ENCODE peak calls at places on chromosomes 1 and 21, in eight cellular contexts. Y is CD8-positive, alpha-beta T cell; E is cardiac fibroblast; T is upper lobe of right lung; D is AG10803; A is WTC11; K is psoas muscle; M is fibroblast of lung. Z is an unnamed sample.

GRCh38 chr1:167987174-167987573 is 50.3 kb upstream of the MPC2 start:
- DNase-seq in Y (no peak), E (peak; percentile 38), T (no peak), D (no peak), A (no peak), K (no peak), M (no peak), Z (no peak)

GRCh38 chr1:147598631-147599361 is 57.5 kb downstream of the BCL9 start:
- DNase-seq in Y (peak; percentile 32), E (peak; percentile 20), T (no peak), D (no peak), A (peak; percentile 63), K (peak; percentile 56), M (no peak), Z (no peak)

GRCh38 chr21:46413365-46413696 is 45.4 kb upstream of the DIP2A start:
- DNase-seq in Y (no peak), E (no peak), T (no peak), D (no peak), A (no peak), K (no peak), M (no peak), Z (no peak)

GRCh38 chr1:207060596-207060995 is 7.5 kb downstream of the PFKFB2 start:
- DNase-seq in Y (no peak), E (no peak), T (no peak), D (no peak), A (no peak), K (no peak), M (no peak), Z (no peak)

GRCh38 chr1:72230746-72231145 is 51.6 kb downstream of the NEGR1 start:
- DNase-seq in Y (no peak), E (peak; percentile 59), T (no peak), D (peak; percentile 10), A (no peak), K (no peak), M (peak; percentile 3), Z (no peak)

GRCh38 chr1:180586671-180587155 is 27.9 kb downstream of the OVAAL start:
- DNase-seq in Y (no peak), E (peak; percentile 90), T (no peak), D (peak; percentile 74), A (no peak), K (no peak), M (peak; percentile 15), Z (no peak)

GRCh38 chr1:15950302-15950701 is 25.6 kb downstream of the ZBTB17 start:
- DNase-seq in Y (no peak), E (no peak), T (no peak), D (no peak), A (no peak), K (no peak), M (no peak), Z (no peak)

GRCh38 chr1:32413507-32414185 is 19.4 kb upstream of the BSDC1 start:
- DNase-seq in Y (peak; percentile 79), E (peak; percentile 83), T (no peak), D (peak; percentile 71), A (peak; percentile 60), K (no peak), M (peak; percentile 71), Z (peak; percentile 16)

GRCh38 chr1:153532161-153532560 is 3.6 kb downstream of the S100A6 start:
- DNase-seq in Y (peak; percentile 45), E (no peak), T (peak; percentile 6), D (no peak), A (no peak), K (no peak), M (no peak), Z (no peak)

GRCh38 chr1:231359113-231359512 is 21.0 kb downstream of the SPRTN start:
- DNase-seq in Y (no peak), E (peak; percentile 98), T (no peak), D (peak; percentile 95), A (no peak), K (peak; percentile 58), M (peak; percentile 91), Z (peak; percentile 57)

GRCh38 chr1:224922404-224923164 is 6.9 kb upstream of the DNAH14 start:
- DNase-seq in Y (no peak), E (peak; percentile 54), T (no peak), D (peak; percentile 37), A (no peak), K (no peak), M (peak; percentile 41), Z (peak; percentile 3)

GRCh38 chr1:78649628-78650027 is at the start of gene IFI44:
- DNase-seq in Y (peak; percentile 72), E (peak; percentile 90), T (peak; percentile 79), D (peak; percentile 78), A (no peak), K (peak; percentile 70), M (peak; percentile 90), Z (peak; percentile 49)

GRCh38 chr1:173467426-173467825 is 9.7 kb upstream of the PRDX6 start:
- DNase-seq in Y (no peak), E (peak; percentile 59), T (no peak), D (no peak), A (no peak), K (no peak), M (no peak), Z (no peak)

GRCh38 chr1:1899967-1900327 is 9.1 kb upstream of the GNB1 start:
- DNase-seq in Y (no peak), E (no peak), T (no peak), D (no peak), A (no peak), K (no peak), M (no peak), Z (no peak)

GRCh38 chr1:1901641-1902294 is 10.9 kb upstream of the GNB1 start:
- DNase-seq in Y (no peak), E (no peak), T (no peak), D (no peak), A (no peak), K (no peak), M (no peak), Z (no peak)

GRCh38 chr1:1900883-1901640 is 10.2 kb upstream of the GNB1 start:
- DNase-seq in Y (no peak), E (no peak), T (no peak), D (no peak), A (no peak), K (no peak), M (no peak), Z (no peak)

GRCh38 chr1:1898246-1898933 is 7.5 kb upstream of the GNB1 start:
- DNase-seq in Y (no peak), E (no peak), T (no peak), D (no peak), A (no peak), K (no peak), M (no peak), Z (no peak)

DNA sequence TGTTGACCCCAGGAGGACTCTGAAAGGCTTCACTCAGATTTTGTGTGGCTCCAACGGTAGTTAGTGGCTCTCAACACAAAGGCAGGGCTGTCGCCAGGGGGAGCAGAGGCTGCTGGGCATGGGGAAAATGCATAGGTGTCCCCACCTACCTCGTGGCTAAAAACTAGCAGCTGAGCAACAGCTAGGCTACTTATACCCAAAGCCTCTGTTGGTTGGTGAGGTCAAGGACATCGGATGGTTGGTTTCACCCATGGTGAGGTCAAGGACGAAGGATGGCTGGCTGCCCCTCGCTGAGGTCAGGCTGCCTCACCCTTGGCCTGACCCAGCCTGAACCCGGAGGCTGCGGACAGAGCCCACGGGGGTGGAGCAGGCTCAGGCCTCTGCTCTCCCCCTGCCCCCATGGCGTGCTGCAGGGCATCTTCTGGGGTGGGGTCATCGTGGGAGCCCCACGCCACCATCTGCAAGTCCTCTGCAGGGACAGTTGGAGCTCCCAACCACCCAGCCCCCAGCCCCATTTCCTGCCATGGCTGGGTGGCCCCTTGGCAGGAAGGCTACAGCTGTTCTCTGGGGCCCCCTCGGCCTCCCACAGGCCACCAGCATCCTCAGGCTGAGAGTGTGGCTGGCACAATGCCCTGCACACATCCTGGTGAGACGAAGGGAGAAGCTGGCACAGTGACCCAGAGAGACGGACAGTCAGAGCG is 8.5 kb upstream of the GNB1 start:
- DNase-seq in Y (peak; percentile 28), E (no peak), T (no peak), D (no peak), A (no peak), K (no peak), M (no peak), Z (no peak)
- TF ChIP-seq CTCF in Y (no peak), E (no peak), T (no peak), D (no peak), A (no peak), K (no peak), M (no peak), Z (no peak)

DNA sequence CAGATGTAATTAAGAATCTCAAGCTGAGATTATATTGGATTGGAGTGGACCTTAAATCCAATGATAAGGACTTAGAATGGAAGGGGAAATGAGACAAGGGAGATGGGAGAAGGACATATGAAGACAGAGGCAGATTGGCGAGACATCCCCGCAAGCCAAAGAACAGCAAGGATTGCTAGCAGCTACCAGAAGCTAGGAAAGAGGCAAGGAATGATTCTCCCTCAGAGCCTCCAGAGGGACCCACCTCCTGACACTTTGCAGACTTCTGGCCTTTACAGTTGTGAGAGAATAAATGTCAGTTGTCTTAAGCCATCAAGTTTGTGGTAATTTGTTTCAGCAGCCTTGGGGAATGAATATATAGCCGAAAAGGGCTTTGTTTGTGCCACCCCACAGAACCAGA is 20.7 kb downstream of the METTL13 start:
- DNase-seq in Y (no peak), E (no peak), T (no peak), D (no peak), A (no peak), K (no peak), M (no peak), Z (no peak)
- TF ChIP-seq CTCF in Y (no peak), E (no peak), T (no peak), D (peak; percentile 24), A (no peak), K (no peak), M (no peak), Z (no peak)

DNA sequence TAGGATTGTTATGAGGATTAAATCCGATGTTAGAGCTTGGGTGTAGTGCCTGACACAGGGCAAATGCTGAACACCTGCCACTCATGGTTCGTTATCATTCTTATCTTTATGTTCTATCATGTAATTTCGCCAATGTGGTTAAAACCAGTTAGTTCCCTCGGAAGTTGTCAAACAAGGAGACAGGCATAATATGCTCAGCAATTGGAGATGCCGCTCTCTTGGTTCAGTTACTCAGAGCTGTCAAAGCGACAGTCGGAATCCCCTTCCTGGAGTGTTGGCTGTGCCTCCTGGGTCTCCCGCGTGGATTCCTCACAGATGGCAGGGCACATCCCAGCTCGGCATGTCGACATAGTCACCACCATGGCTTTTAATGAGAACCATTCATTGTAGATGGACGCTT is 192.2 kb downstream of the ROR1 start:
- DNase-seq in Y (no peak), E (no peak), T (no peak), D (no peak), A (no peak), K (no peak), M (no peak), Z (no peak)
- TF ChIP-seq CTCF in Y (no peak), E (no peak), T (no peak), D (no peak), A (no peak), K (no peak), M (no peak), Z (no peak)

DNA sequence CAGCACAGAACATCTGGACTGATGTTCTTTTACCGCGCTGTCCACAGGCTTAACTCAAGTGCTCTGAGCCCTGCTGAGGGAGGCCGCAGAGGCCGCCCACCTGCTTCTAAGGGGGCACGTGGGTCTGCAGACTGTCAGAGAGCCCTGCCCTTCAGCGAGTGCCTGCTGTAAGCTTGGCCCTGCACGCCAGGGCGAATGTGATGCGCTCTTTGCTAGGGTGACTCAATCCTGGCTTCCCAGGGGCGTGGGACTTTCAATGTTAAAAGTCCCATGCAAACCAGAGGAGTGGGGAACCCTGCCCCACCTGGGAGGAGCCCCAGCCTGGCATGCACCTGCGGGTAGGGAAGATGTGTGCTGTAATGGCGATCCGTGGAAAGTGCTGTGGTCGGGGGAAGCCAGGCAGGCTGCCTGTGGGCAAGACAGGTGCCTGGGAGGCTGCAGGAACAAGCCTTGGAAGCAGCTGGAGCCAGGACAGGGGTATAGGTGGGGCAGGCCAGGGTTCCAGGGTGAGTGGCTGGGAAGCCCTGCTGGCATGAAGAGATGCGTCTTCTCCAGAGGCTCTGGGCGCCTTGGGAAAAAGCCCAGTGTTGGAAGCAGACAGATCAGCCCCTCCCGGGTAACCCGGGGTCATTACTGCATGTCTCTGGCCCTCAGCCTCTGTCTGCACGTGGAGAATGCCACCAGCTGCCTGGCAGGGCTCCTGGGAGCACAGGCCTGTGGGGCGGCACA is 592 bp upstream of the PANK4 start:
- DNase-seq in Y (peak; percentile 43), E (peak; percentile 59), T (no peak), D (peak; percentile 54), A (no peak), K (peak; percentile 59), M (peak; percentile 23), Z (no peak)
- TF ChIP-seq CTCF in Y (no peak), E (no peak), T (no peak), D (no peak), A (no peak), K (no peak), M (no peak), Z (no peak)